ENCODE peak calls at places on chromosomes 12 and 14, in ten cellular contexts. I is PC-3, B is keratinocyte, F is IMR-90, Q is H1, Y is A549, N is GM23248, A is OCI-LY7, O is GM12878, M is neural progenitor cell. R is an unnamed sample.

GRCh38 chr14:86505808-86506207 is 975.9 kb downstream of the FLRT2 start:
- DNase-seq in B (no peak), A (no peak), Q (no peak), M (no peak), O (no peak), N (no peak), F (peak; percentile 38), Y (no peak), I (no peak), R (no peak)

GRCh38 chr12:42686514-42687172 is 97.1 kb upstream of the PRICKLE1 start:
- DNase-seq in F (peak; percentile 52), I (peak; percentile 69), Y (no peak), A (no peak), O (no peak), Q (no peak), M (no peak), B (no peak), N (peak; percentile 79), R (peak; percentile 59)

GRCh38 chr12:105431537-105431936 is 101.0 kb downstream of the C12orf75 start:
- DNase-seq in N (no peak), M (no peak), A (no peak), I (no peak), Y (no peak), Q (no peak), B (no peak), F (no peak), O (no peak), R (no peak)

GRCh38 chr12:115137812-115138521 is 454.0 kb upstream of the TBX3 start:
- DNase-seq in F (no peak), Y (no peak), I (no peak), O (no peak), M (no peak), N (no peak), A (no peak), Q (no peak), B (no peak), R (no peak)

GRCh38 chr12:3199551-3200031 is 122.4 kb downstream of the TSPAN9 start:
- DNase-seq in A (no peak), B (no peak), N (peak; percentile 56), Y (peak; percentile 25), F (peak; percentile 59), Q (no peak), I (peak; percentile 5), M (peak; percentile 69), O (no peak), R (peak; percentile 91)

GRCh38 chr14:106094654-106095189 is 568.3 kb downstream of the TMEM121 start:
- DNase-seq in O (no peak), Q (no peak), M (peak; percentile 7), B (no peak), Y (peak; percentile 48), I (no peak), N (no peak), A (no peak), F (no peak), R (no peak)

GRCh38 chr12:46160081-46160980 is 108.5 kb downstream of the SLC38A1 start:
- DNase-seq in Q (no peak), A (no peak), B (peak; percentile 85), F (peak; percentile 44), Y (no peak), N (peak; percentile 92), O (no peak), I (no peak), M (no peak), R (no peak)

GRCh38 chr14:92724516-92725340 is 23.7 kb downstream of the LGMN start:
- DNase-seq in I (no peak), Y (peak; percentile 53), B (no peak), O (no peak), F (no peak), N (no peak), A (no peak), M (peak; percentile 30), Q (no peak), R (no peak)

GRCh38 chr14:104400355-104400754 is 179.2 kb upstream of the C14orf180 start:
- DNase-seq in O (no peak), F (no peak), Q (no peak), M (no peak), I (no peak), N (no peak), A (no peak), Y (no peak), B (no peak), R (no peak)

GRCh38 chr12:33876618-33877017 is 145.7 kb upstream of the ALG10 start:
- DNase-seq in Y (no peak), Q (no peak), I (peak; percentile 61), N (no peak), F (no peak), M (no peak), A (no peak), O (no peak), B (no peak), R (no peak)

DNA sequence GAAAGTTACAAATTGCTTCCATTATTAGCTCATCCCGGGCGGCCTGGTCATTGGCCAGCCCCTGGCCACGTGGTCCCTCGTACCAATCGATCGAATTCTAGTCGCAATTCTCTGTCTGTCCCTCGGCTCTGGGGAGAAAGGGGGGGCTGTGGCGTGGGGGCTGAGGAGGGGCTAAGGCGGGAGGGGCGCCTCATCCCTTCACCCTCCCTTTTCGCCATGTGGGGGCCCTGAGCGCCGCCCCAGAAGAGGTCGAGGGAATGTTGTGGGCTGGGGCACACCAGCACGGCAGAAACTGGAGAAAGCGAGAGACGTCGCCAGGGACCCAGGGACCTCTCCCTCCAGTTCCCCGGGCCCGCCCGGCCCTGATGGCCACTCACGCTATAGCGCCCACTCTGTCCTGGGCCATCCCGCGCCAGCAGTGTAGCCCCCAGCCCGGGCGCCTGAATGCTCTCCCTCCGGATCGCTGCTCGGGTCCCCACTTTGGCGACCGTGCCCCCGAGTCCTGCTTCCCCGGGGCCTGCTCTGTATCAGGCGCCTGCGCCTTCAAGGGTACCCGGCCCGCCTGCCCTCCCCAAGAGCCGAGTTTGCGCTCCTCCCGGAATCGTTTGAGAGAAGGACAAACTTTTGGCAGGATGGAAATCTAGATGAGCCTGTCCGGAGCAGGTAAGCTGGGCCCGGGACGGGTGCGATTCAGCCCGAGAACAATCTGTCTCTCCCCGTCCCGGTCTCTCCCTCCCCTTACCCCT is 62.7 kb downstream of the SMUG1 start:
- DNase-seq in Q (no peak), B (no peak), O (no peak), A (no peak), F (no peak), Y (no peak), M (peak; percentile 54), I (no peak), N (peak; percentile 57), R (peak; percentile 90)
- H3K4me2 ChIP-seq in Q (peak overlapping the region; percentile 93), B (peak overlapping the region; percentile 88), O (peak overlapping the region; percentile 64), A (no peak overlapping the region), F (no peak overlapping the region), Y (peak overlapping the region; percentile 75), M (peak overlapping the region; percentile 90), I (peak overlapping the region; percentile 46), N (peak overlapping the region; percentile 92), R (peak overlapping the region; percentile 81)

DNA sequence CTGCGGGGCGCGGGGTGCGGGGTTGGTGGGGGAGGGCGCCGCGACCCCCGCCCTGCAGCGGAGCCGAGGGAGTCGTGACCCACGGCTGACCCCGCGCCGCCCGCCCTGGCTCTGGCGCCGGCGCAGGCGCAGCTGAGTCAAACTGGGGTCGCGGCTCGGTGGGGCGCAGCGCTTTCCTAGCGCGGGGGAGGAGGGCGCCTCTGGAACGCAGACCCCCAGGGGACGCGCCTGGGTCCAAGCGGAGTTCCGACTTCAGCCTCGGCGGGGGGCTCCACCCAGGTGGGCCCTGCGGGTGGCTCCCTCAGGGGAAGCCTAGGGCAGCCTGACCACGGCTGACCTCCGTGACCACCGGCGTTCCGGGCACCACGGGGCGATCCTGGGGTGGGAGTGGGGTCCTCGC is 467 bp upstream of the ANHX start:
- DNase-seq in B (no peak), I (no peak), Q (no peak), A (no peak), Y (no peak), M (no peak), F (no peak), O (no peak), N (no peak), R (no peak)
- H3K4me3 ChIP-seq in B (no peak overlapping the region), I (no peak overlapping the region), Q (no peak overlapping the region), A (no peak overlapping the region), Y (no peak overlapping the region), M (no peak overlapping the region), F (no peak overlapping the region), O (no peak overlapping the region), N (no peak overlapping the region), R (no peak overlapping the region)

DNA sequence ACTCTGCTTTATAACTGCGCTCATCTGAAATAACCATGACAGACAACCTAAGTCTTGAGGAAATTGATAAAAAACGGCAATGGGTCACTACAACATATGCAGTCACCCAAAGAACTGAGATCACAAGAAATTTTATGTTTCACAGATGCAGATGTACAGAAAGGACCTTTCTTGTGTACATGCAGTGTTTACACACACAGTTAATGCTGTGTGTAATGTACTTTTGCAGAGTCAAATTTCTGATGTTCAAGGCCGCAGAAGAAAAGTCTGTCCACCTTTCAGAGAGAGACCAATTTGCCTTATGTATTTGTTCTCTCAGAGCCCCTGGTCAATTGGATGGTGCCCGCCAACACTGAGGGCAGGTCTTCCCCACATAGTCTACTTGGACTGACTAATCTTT is 23.0 kb upstream of the TBK1 start:
- DNase-seq in F (no peak), Y (no peak), I (no peak), Q (no peak), B (no peak), A (no peak), M (no peak), O (no peak), N (no peak), R (no peak)
- H3K4me2 ChIP-seq in F (no peak overlapping the region), Y (no peak overlapping the region), I (no peak overlapping the region), Q (no peak overlapping the region), B (no peak overlapping the region), A (no peak overlapping the region), M (no peak overlapping the region), O (no peak overlapping the region), N (no peak overlapping the region), R (no peak overlapping the region)

GRCh38 chr14:102481791-102482238 is 27.8 kb downstream of the ANKRD9 start:
- DNase-seq in B (no peak), O (no peak), N (peak; percentile 77), Y (peak; percentile 35), F (peak; percentile 45), Q (no peak), I (peak; percentile 86), M (no peak), A (no peak), R (peak; percentile 88)
- H3K4me3 ChIP-seq in B (no peak overlapping the region), O (no peak overlapping the region), N (no peak overlapping the region), Y (no peak overlapping the region), F (no peak overlapping the region), Q (no peak overlapping the region), I (no peak overlapping the region), M (no peak overlapping the region), A (no peak overlapping the region), R (no peak overlapping the region)

DNA sequence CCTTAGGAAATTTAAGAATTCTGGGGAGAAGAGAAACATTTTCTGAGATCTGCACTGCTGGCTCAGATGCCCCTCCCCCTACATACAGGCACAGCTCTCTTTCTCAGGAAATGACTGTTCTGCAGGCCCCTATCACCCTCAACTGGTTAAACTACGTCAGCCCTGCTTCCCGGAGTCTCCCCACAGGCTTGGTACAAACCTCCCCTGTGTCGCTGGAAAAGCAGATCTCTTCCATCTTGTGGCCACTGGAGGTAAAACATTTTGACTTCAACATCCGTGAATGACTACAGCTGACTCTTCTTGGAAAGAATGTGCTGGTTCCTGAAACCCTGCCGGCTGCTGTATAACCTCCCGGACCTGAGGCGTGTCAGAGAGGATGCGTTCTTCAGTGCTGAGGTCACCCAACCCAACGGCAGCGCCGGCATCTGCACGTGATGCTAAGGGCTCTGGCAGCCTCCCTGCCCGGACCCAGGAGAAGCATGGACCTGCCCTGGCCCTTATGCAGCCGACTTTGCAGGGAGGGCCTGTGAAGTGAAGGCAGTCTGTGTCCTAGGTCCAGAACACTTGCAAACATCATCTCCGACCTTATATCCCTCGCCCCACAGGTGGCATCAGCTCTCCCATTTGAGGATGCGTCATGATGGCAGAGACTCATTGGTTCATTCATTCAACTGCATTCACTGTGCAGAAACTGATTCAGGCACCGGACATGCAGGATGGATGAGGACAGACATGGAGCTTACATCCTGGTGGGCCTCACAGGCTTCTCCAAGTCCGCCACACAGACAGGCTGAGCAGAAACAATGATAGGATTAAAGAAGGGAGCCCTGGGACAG is 129.2 kb downstream of the GCH1 start:
- DNase-seq in I (peak; percentile 100), N (peak; percentile 99), Y (peak; percentile 97), M (peak; percentile 88), Q (peak; percentile 83), A (peak; percentile 37), B (peak; percentile 97), O (peak; percentile 35), F (peak; percentile 100), R (peak; percentile 99)
- H3K4me2 ChIP-seq in I (peak overlapping the region; percentile 68), N (peak overlapping the region; percentile 89), Y (peak overlapping the region; percentile 73), M (no peak overlapping the region), Q (peak overlapping the region; percentile 12), A (no peak overlapping the region), B (peak overlapping the region; percentile 56), O (peak overlapping the region; percentile 51), F (peak overlapping the region; percentile 50), R (peak overlapping the region; percentile 84)

R was measured in osteoblast.